ENCODE peak calls at places on chromosomes 11 and 22, in four cellular contexts. R is HCT116, G is IMR-90, K is K562. X is an unnamed sample.

GRCh38 chr11:99370557-99371200 is 349.9 kb downstream of the CNTN5 start:
- DNase-seq in R (no peak), G (peak), K (no peak), X (no peak)

GRCh38 chr11:6646040-6646439 is 9.6 kb downstream of the DCHS1 start:
- DNase-seq in R (no peak), G (peak), K (peak), X (no peak)

GRCh38 chr11:2377511-2378443 is 667 bp downstream of the CD81 start:
- DNase-seq in R (no peak), G (peak), K (peak), X (peak)

GRCh38 chr11:13578514-13579140 is 82.8 kb upstream of the PTH start:
- DNase-seq in R (no peak), G (no peak), K (no peak), X (no peak)

GRCh38 chr11:114219559-114220349 is 76.4 kb upstream of the NNMT start:
- DNase-seq in R (no peak), G (peak), K (peak), X (no peak)

GRCh38 chr22:49763138-49763537 is 64.5 kb downstream of the BRD1 start:
- DNase-seq in R (no peak), G (no peak), K (no peak), X (no peak)

GRCh38 chr11:8109675-8110074 is 28.7 kb downstream of the TUB start:
- DNase-seq in R (no peak), G (no peak), K (no peak), X (no peak)

GRCh38 chr11:20342347-20343279 is 20.9 kb upstream of the HTATIP2 start:
- DNase-seq in R (no peak), G (no peak), K (peak), X (no peak)

GRCh38 chr22:48893288-48894063 is 934.2 kb downstream of the BRD1 start:
- DNase-seq in R (no peak), G (no peak), K (no peak), X (no peak)

GRCh38 chr11:363948-364761 is 5.1 kb upstream of the B4GALNT4 start:
- DNase-seq in R (peak), G (no peak), K (no peak), X (peak)

GRCh38 chr22:41913842-41914534 is 886 bp downstream of the SHISA8 start:
- DNase-seq in R (no peak), G (no peak), K (no peak), X (no peak)

GRCh38 chr11:45922425-45923082 is at the start of gene LARGE2:
- DNase-seq in R (no peak), G (no peak), K (peak), X (no peak)

GRCh38 chr11:126631399-126631798 is 275.9 kb downstream of the ST3GAL4 start:
- DNase-seq in R (no peak), G (no peak), K (no peak), X (no peak)

GRCh38 chr11:72589802-72590761 is 84.1 kb downstream of the PDE2A start:
- DNase-seq in R (no peak), G (no peak), K (peak), X (peak)

GRCh38 chr11:134008593-134008992 is 51.8 kb upstream of the IGSF9B start:
- DNase-seq in R (no peak), G (no peak), K (no peak), X (no peak)

GRCh38 chr11:126361400-126361799 is 5.9 kb downstream of the ST3GAL4 start:
- DNase-seq in R (no peak), G (no peak), K (no peak), X (no peak)

GRCh38 chr22:42528591-42529307 is 9.2 kb upstream of the RRP7A start:
- DNase-seq in R (no peak), G (no peak), K (no peak), X (no peak)

GRCh38 chr11:84901986-84902385 is 725.2 kb downstream of the DLG2 start:
- DNase-seq in R (no peak), G (peak), K (no peak), X (no peak)

GRCh38 chr11:94740083-94740974 is 27.8 kb upstream of the AMOTL1 start:
- DNase-seq in R (no peak), G (no peak), K (no peak), X (no peak)

GRCh38 chr22:45828836-45829235 is 148.1 kb downstream of the WNT7B start:
- DNase-seq in R (no peak), G (peak), K (no peak), X (no peak)

GRCh38 chr11:60971520-60971919 is at the start of gene CD6:
- DNase-seq in R (no peak), G (no peak), K (no peak), X (no peak)

GRCh38 chr11:12193515-12194336 is 83.3 kb downstream of the MICAL2 start:
- DNase-seq in R (no peak), G (no peak), K (no peak), X (no peak)
- TF ChIP-seq CEBPB in R (no peak), G (peak), K (peak), X (no peak)

DNA sequence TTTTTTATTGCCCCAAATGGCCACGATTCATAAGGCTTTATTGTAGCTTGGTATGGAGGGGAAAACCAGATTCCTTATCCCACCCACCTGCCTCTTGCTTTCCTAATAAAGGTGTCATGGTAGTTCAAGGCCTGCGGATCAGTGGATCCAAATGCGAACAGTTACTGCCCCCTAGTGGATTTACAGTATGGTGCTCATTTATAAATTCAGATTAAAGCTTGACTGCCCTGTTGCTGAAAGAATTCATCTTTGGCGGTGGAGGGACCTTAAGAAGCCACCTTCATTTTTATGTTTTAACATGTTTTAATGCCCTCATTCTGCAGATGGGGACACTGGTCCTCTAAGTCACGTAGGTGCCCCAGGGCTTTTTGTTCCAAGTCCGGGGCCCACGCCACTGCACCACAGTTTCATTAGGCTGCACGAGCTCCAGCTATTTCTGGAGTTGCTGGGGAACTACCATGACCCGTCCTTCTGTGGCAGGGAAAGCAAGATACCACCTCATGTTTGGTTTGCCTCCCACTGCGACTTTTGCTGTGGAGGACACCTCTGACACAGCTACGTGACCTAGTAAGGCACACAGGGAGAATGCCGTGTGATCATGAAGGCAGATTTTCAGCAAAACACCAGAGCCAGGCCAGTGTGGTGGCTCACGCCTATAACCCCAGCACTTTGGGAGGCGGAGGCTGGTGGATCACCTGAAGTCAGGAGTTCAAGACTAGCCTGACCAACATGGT is 15.6 kb upstream of the INCENP start:
- DNase-seq in R (peak), G (peak), K (peak), X (peak)
- TF ChIP-seq CTCF in R (peak), G (peak), K (peak), X (peak)

GRCh38 chr22:26972281-26972680 is 314.9 kb downstream of the MIAT start:
- DNase-seq in R (no peak), G (no peak), K (no peak), X (no peak)
- TF ChIP-seq CEBPB in R (no peak), G (no peak), K (no peak), X (no peak)

DNA sequence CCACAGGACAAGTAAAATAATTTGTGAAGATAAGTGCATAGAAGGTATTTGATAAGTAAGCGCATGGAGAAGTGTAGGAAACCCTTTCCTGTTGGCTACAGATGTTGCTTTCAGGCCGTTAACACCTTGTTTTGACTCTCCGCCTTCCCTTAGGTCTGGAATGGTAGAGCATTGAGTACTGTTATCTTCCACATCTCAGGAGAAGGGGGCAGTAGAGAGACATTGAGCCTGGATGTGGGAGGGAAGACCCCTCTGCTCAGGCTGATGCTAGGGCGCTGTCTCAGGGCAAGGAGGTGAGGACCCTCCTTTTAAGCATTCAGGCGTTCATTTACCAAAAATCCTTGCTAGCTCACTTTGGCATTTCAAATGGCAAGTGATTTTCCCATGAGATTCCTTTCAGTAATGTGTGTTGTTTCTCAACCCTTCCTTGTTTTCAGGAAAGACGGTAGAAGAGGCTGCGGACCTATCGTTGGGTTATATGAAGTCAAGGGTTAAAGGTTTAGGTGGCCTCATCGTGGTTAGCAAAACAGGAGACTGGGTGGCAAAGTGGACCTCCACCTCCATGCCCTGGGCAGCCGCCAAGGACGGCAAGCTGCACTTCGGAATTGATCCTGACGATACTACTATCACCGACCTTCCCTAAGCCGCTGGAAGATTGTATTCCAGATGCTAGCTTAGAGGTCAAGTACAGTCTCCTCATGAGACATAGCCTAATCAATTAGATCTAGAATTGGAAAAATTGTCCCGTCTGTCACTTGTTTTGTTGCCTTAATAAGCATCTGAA is 27.0 kb upstream of the SCGB1A1 start:
- DNase-seq in R (no peak), G (no peak), K (no peak), X (no peak)
- TF ChIP-seq CTCF in R (no peak), G (peak), K (no peak), X (no peak)

GRCh38 chr11:120748485-120748814 is 236.9 kb downstream of the GRIK4 start:
- DNase-seq in R (no peak), G (no peak), K (no peak), X (no peak)
- TF ChIP-seq CEBPB in R (no peak), G (no peak), K (no peak), X (no peak)

DNA sequence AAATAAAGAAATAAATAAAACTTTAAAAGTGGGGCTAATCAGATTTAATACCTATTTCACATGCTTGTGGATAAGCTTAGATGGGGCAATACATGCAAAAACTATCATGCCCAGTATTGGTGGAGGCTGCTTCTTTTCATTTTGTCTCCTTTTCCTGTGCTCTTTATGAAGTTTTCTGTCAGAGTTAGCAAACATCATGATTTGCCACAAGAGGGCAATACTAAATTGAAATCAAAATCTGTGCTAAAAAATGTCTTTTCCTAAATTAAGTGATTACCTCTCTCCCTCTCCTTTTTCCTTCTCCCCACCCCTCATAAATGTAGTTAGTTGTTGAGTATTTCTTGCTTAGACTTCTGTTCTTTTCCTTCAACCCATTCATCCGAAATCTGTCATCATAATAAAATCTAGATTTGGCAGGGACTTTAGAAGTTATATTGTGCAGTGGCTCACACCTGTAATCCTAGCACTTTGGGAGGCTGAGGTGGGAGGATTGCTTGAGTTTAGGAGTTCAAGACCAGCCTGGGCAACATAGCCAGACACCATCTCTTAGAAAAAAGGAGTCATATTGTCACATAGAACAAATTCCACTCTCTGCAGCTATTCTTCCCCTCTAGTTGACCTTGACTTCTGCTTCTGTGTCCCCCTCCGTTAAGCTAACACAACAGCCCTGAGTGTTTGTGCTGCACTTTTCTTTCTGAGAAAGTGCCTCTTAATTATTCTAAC is 4.7 kb upstream of the ARHGAP42 start:
- DNase-seq in R (peak), G (peak), K (no peak), X (peak)
- TF ChIP-seq CTCF in R (peak), G (peak), K (peak), X (peak)

GRCh38 chr11:35794850-35795249 is 132.3 kb downstream of the TRIM44 start:
- DNase-seq in R (no peak), G (peak), K (no peak), X (no peak)
- TF ChIP-seq CEBPB in R (no peak), G (no peak), K (no peak), X (no peak)